ENCODE peak calls at places on chromosomes 6 and 20, in nine cellular contexts. J, S, Y, T, U, N, O, Z and K are unnamed samples.

GRCh38 chr6:89079611-89080213 is 839 bp upstream of the PNRC1 start:
- DNase-seq in J (peak), S (no peak), Y (no peak), T (peak), U (peak), N (peak), O (no peak), Z (no peak), K (peak)

GRCh38 chr6:7673063-7673536 is 52.8 kb upstream of the BMP6 start:
- DNase-seq in J (no peak), S (no peak), Y (peak), T (no peak), U (no peak), N (no peak), O (peak), Z (no peak), K (no peak)

GRCh38 chr6:8705435-8706020 is 270.2 kb upstream of the SLC35B3 start:
- DNase-seq in J (no peak), S (no peak), Y (no peak), T (no peak), U (no peak), N (no peak), O (no peak), Z (no peak), K (no peak)

GRCh38 chr20:4261333-4262284 is 246.3 kb upstream of the RNF24 start:
- DNase-seq in J (no peak), S (no peak), Y (no peak), T (no peak), U (peak), N (no peak), O (no peak), Z (no peak), K (no peak)

GRCh38 chr6:14863896-14864850 is 381.7 kb upstream of the JARID2 start:
- DNase-seq in J (no peak), S (no peak), Y (no peak), T (no peak), U (no peak), N (no peak), O (no peak), Z (no peak), K (no peak)

GRCh38 chr20:11376998-11377397 is 540.7 kb upstream of the BTBD3 start:
- DNase-seq in J (no peak), S (no peak), Y (no peak), T (no peak), U (peak), N (no peak), O (no peak), Z (no peak), K (no peak)

GRCh38 chr6:25477006-25477590 is 174.9 kb upstream of the SCGN start:
- DNase-seq in J (no peak), S (no peak), Y (peak), T (no peak), U (peak), N (no peak), O (no peak), Z (no peak), K (no peak)

GRCh38 chr6:134316733-134317431 is 1.0 kb downstream of the SGK1 start:
- DNase-seq in J (no peak), S (no peak), Y (no peak), T (no peak), U (no peak), N (no peak), O (no peak), Z (no peak), K (no peak)

GRCh38 chr6:22248513-22249308 is 48.1 kb downstream of the PRL start:
- DNase-seq in J (no peak), S (no peak), Y (peak), T (no peak), U (peak), N (no peak), O (no peak), Z (no peak), K (no peak)

GRCh38 chr6:47853766-47854165 is 71.9 kb downstream of the OPN5 start:
- DNase-seq in J (no peak), S (no peak), Y (no peak), T (no peak), U (no peak), N (no peak), O (no peak), Z (no peak), K (no peak)